ENCODE peak calls at places on chromosomes 13 and 19, in four cellular contexts. M is uterus, S is adrenal gland, R is tibial nerve. G is an unnamed sample. For H3K36me3, the result is how much of the 10 kb centered on the place peaks cover.

GRCh38 chr13:36275190-36276002 is 22.2 kb downstream of the CCDC169 start:
- DNase-seq in R (no peak), M (no peak), S (peak), G (peak)

GRCh38 chr13:92143766-92144165 is 745.3 kb downstream of the GPC5 start:
- DNase-seq in R (no peak), S (no peak), M (no peak), G (no peak)

GRCh38 chr13:20142927-20143480 is 17.8 kb downstream of the GJA3 start:
- DNase-seq in S (no peak), R (no peak), M (no peak), G (no peak)

GRCh38 chr13:54356209-54356608 is 1327.6 kb downstream of the OLFM4 start:
- DNase-seq in M (no peak), R (no peak), S (no peak), G (no peak)

GRCh38 chr13:74575729-74576125 is 441.5 kb upstream of the KLF12 start:
- DNase-seq in S (peak), M (peak), R (peak), G (no peak)

GRCh38 chr19:13757805-13758772 is 6.2 kb upstream of the MRI1 start:
- DNase-seq in S (no peak), R (no peak), M (no peak), G (no peak)

GRCh38 chr13:91659583-91660415 is 261.4 kb downstream of the GPC5 start:
- DNase-seq in R (no peak), M (no peak), S (no peak), G (no peak)

GRCh38 chr19:41430907-41431306 is 3.7 kb upstream of the B3GNT8 start:
- DNase-seq in R (no peak), M (no peak), S (no peak), G (no peak)

GRCh38 chr13:100533588-100534041 is 55.0 kb downstream of the GGACT start:
- DNase-seq in R (no peak), M (no peak), S (no peak), G (no peak)

GRCh38 chr19:50377051-50377441 is 789 bp downstream of the NR1H2 start:
- DNase-seq in M (peak), S (no peak), R (no peak), G (no peak)

GRCh38 chr13:33740134-33740538 is 77.8 kb upstream of the RFC3 start:
- DNase-seq in M (no peak), S (no peak), R (no peak), G (no peak)

GRCh38 chr19:57708641-57709354 is at the start of gene ZNF154:
- DNase-seq in S (peak), M (no peak), R (no peak), G (peak)

GRCh38 chr13:80783926-80784325 is 443.0 kb upstream of the SPRY2 start:
- DNase-seq in M (no peak), R (no peak), S (no peak), G (no peak)

GRCh38 chr19:49946415-49946814 is 14.6 kb downstream of the SIGLEC11 start:
- DNase-seq in R (no peak), S (peak), M (no peak), G (no peak)

GRCh38 chr13:106143930-106144709 is 391.3 kb downstream of the EFNB2 start:
- DNase-seq in R (no peak), S (no peak), M (no peak), G (peak)

DNA sequence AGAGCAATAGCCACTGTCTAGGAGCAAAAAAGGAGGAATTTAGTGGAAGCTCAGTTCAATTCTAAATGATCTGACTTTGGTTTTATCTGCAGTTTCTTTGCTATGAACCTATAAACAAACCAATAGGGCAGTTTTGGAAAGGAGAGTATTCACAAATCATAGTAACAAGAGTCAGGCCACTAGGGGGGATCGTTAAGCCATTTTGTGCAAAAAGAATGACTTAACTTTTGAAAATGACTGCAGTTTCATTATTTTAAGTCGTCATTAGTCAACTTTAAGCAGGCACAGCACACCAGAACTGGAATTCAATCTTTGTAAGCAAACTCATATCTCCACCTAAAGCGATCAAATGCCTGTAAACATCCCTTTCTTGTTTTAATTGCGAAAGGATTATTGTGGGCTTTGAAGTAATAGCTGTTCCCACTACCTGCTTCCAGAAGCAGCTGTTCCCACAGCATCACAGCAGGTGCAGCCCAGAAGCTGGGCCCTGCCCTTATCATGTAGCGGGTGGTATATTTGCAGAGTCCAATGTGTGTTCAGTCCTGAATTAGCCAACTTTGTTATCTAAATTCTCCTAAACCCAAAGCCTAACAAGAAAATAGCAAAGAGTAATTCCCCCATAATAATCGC is 51.5 kb downstream of the SOX21 start:
- DNase-seq in M (no peak), R (no peak), S (no peak), G (no peak)
- TF ChIP-seq CTCF in M (no peak), R (peak), S (no peak), G (no peak)

DNA sequence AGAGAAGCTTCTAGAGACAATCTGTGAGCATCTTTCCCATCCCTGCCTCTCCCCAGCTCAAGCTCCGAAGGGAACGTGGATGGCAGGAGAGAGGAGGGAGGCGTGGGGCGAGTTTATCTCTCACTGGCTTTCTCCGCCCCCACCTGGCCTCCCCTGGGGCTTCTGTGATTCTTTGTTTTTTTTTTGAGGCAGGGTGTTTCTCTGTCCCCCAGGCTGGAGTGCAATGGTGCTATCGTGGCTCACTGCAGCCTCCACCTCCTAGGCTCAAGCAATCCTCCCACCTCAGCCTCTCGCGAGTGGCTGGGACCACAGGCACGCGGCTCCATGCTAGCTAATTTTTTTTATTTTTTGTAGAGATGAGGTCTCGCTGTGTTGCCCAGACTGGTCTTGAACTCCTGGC is 23.0 kb downstream of the EFNA2 start:
- DNase-seq in M (no peak), R (no peak), S (no peak), G (no peak)
- H3K36me3 ChIP-seq in M (under half), R (under half), S (under half), G (under half)

GRCh38 chr19:48329167-48329891 is 4.0 kb downstream of the EMP3 start:
- DNase-seq in S (peak), M (no peak), R (no peak), G (no peak)

GRCh38 chr19:48332351-48332661 is 7.0 kb downstream of the EMP3 start:
- DNase-seq in M (no peak), R (no peak), S (no peak), G (no peak)

GRCh38 chr19:48333467-48334384 is 8.4 kb downstream of the EMP3 start:
- DNase-seq in R (peak), M (peak), S (peak), G (peak)

GRCh38 chr19:48332662-48333466 is 7.5 kb downstream of the EMP3 start:
- DNase-seq in S (peak), R (peak), M (peak), G (peak)

DNA sequence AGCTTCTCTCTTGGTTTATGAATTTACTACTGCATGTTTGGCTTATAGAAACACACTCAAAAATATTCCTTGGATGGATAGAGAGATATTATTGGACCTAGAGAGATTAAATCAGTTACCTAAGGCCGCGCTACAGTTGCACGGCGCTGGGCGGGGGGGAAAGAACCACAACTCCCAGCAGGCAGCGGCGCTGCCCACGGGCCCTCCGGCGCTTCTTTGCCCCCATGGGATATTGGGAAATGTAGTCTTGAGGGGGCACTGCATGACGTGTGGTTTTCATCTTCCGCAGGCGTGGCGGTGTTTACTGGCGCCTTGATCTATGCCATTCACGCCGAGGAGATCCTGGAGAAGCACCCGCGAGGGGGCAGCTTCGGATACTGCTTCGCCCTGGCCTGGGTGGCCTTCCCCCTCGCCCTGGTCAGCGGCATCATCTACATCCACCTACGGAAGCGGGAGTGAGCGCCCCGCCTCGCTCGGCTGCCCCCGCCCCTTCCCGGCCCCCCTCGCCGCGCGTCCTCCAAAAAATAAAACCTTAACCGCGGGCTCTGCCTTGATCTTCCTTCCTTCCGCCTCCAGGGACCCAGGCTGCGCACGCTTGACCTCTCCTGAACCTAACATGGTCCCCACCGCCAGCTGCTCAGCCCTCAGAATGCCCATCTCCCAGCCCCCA is 4.8 kb downstream of the EMP3 start:
- DNase-seq in R (peak), M (peak), S (peak), G (peak)
- TF ChIP-seq POLR2A in R (peak), M (no peak), S (peak), G (peak)

DNA sequence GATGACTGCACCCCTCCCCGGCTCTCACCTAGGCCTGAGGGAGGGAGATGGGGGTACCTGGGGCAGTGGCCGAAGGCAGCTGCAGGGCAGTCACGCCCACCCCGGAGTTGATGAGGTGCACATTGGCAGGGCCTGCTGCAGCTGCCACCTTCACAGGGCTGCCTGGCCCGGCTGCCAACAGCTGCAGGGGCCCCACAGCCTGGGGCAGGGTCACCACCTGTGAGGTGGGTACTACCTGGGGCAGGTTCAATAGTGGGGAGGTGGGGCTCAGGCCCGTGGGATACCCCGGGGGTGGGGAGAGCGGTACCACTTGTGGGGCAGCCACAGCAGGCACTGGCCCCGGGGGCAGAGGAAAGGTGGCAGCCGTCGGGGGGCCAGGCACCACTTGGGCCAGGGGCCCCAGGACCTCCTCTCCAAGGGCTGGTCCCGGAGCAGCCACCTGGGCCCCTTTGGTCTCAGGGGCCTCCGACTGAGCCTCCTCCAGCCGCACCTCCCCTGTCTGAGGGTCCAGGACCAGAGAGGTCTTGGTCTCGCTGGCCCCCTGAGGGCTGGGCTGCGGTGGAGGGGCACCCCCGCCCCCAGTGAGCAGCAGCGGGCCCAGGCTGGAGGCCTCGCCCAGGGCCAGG is 2.6 kb downstream of the SIX5 start:
- DNase-seq in R (no peak), M (no peak), S (peak), G (no peak)
- TF ChIP-seq CTCF in R (no peak), M (no peak), S (no peak), G (no peak)

DNA sequence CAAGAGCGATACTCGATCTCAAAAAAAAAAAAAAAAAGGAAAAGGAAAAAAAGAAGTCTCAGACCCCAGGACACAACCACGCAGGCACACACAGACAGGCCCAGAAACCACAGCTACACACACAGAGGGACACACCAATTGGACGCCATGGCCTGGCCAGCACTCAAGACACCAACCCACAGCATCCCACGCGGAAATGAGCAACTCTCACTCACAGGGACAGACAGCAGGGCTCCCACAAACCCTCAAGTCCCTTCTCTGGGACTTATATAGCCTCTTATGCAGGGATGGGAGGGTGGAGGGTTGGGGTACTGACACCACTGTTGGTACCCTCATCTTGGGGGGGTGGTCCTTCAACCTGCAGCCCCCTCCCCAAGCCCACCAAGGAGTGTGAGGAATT is 5.9 kb downstream of the NOTCH3 start:
- DNase-seq in R (no peak), S (no peak), M (no peak), G (no peak)
- H3K36me3 ChIP-seq in R (under half), S (under half), M (under half), G (under half)

GRCh38 chr19:18046066-18046718 is 38.2 kb downstream of the ARRDC2 start:
- DNase-seq in S (peak), R (no peak), M (no peak), G (no peak)

GRCh38 chr19:18045307-18046013 is 37.5 kb downstream of the ARRDC2 start:
- DNase-seq in M (no peak), R (no peak), S (no peak), G (no peak)

GRCh38 chr19:18051887-18052286 is 34.8 kb downstream of the IL12RB1 start:
- DNase-seq in M (peak), S (peak), R (no peak), G (no peak)

GRCh38 chr19:18053571-18054219 is 33.0 kb downstream of the IL12RB1 start:
- DNase-seq in M (no peak), S (no peak), R (no peak), G (no peak)

GRCh38 chr19:18049390-18049789 is 37.3 kb downstream of the IL12RB1 start:
- DNase-seq in R (peak), M (peak), S (peak), G (peak)
- TF ChIP-seq POLR2A in R (no peak), M (no peak), S (no peak), G (no peak)

GRCh38 chr19:47507924-47508553 is 6.8 kb downstream of the NAPA start:
- DNase-seq in R (no peak), S (no peak), M (no peak), G (no peak)
- TF ChIP-seq CTCF in R (no peak), S (no peak), M (no peak), G (no peak)

GRCh38 chr19:17165715-17166114 is 49.4 kb upstream of the USE1 start:
- DNase-seq in R (no peak), M (no peak), S (no peak), G (no peak)
- H3K36me3 ChIP-seq in R (half or more), M (under half), S (half or more), G (under half)

GRCh38 chr19:35644206-35644986 is 2.9 kb downstream of the ETV2 start:
- DNase-seq in M (peak), S (peak), R (peak), G (peak)
- TF ChIP-seq POLR2A in M (peak), S (peak), R (no peak), G (peak)